ENCODE peak calls at places on chromosomes 13 and 19, in ten cellular contexts. Z, K, Q, V, O, B, G, S, F and M are unnamed samples.

GRCh38 chr19:10043286-10043927 is 30.1 kb downstream of the RDH8 start:
- DNase-seq in Z (no peak), K (no peak), Q (no peak), V (no peak), O (no peak), B (peak), G (peak), S (no peak), F (no peak), M (no peak)

GRCh38 chr13:43397110-43397509 is 373.7 kb downstream of the DNAJC15 start:
- DNase-seq in Z (no peak), K (no peak), Q (no peak), V (no peak), O (no peak), B (peak), G (no peak), S (no peak), F (no peak), M (no peak)

GRCh38 chr13:27022571-27023311 is 148.9 kb downstream of the USP12 start:
- DNase-seq in Z (peak), K (peak), Q (no peak), V (no peak), O (no peak), B (peak), G (peak), S (no peak), F (peak), M (no peak)

GRCh38 chr13:44576396-44577235 is 486 bp upstream of the TSC22D1 start:
- DNase-seq in Z (no peak), K (no peak), Q (peak), V (no peak), O (peak), B (no peak), G (no peak), S (peak), F (no peak), M (peak)

GRCh38 chr13:112134150-112135075 is 67.5 kb downstream of the SOX1 start:
- DNase-seq in Z (no peak), K (no peak), Q (no peak), V (no peak), O (no peak), B (no peak), G (no peak), S (no peak), F (no peak), M (no peak)

GRCh38 chr13:48563611-48564010 is 30.7 kb upstream of the RCBTB2 start:
- DNase-seq in Z (no peak), K (no peak), Q (no peak), V (no peak), O (no peak), B (no peak), G (no peak), S (no peak), F (no peak), M (no peak)

GRCh38 chr19:29514525-29515232 is 11.1 kb upstream of the VSTM2B start:
- DNase-seq in Z (peak), K (no peak), Q (no peak), V (no peak), O (no peak), B (no peak), G (no peak), S (no peak), F (peak), M (no peak)

GRCh38 chr13:44072536-44072935 is 192.8 kb downstream of the LACC1 start:
- DNase-seq in Z (no peak), K (no peak), Q (no peak), V (no peak), O (no peak), B (no peak), G (no peak), S (no peak), F (no peak), M (no peak)

GRCh38 chr13:112928958-112929777 is 39.8 kb upstream of the MCF2L start:
- DNase-seq in Z (no peak), K (no peak), Q (no peak), V (no peak), O (peak), B (peak), G (no peak), S (no peak), F (peak), M (no peak)

GRCh38 chr13:62113145-62113544 is 697.5 kb upstream of the PCDH20 start:
- DNase-seq in Z (no peak), K (no peak), Q (no peak), V (no peak), O (no peak), B (no peak), G (no peak), S (no peak), F (no peak), M (no peak)

GRCh38 chr13:107669356-107669755 is 546.0 kb downstream of the LIG4 start:
- DNase-seq in Z (peak), K (no peak), Q (no peak), V (no peak), O (no peak), B (peak), G (peak), S (no peak), F (no peak), M (no peak)

GRCh38 chr19:12611361-12611699 is 610 bp downstream of the ZNF791 start:
- DNase-seq in Z (peak), K (peak), Q (peak), V (peak), O (peak), B (peak), G (peak), S (no peak), F (peak), M (no peak)

GRCh38 chr13:38875186-38875875 is 115.3 kb downstream of the STOML3 start:
- DNase-seq in Z (no peak), K (no peak), Q (no peak), V (no peak), O (no peak), B (no peak), G (no peak), S (no peak), F (no peak), M (no peak)

GRCh38 chr13:33462109-33462508 is 176.6 kb upstream of the STARD13 start:
- DNase-seq in Z (no peak), K (no peak), Q (no peak), V (no peak), O (no peak), B (no peak), G (no peak), S (no peak), F (no peak), M (no peak)